ENCODE peak calls at places on chromosomes 4 and X, in four cellular contexts. C, R, P and F are unnamed samples.

GRCh38 chrX:82451725-82452124 is 1056.4 kb upstream of the POU3F4 start:
- DNase-seq in P (no peak), C (no peak), R (no peak), F (no peak)

GRCh38 chr4:95049838-95050237 is 292.1 kb downstream of the BMPR1B start:
- DNase-seq in P (no peak), C (no peak), R (peak), F (peak)

GRCh38 chrX:51860679-51861078 is 32.7 kb upstream of the MAGED1 start:
- DNase-seq in P (peak), R (peak), C (no peak), F (peak)

GRCh38 chrX:6460893-6461490 is 73.9 kb downstream of the VCX3A start:
- DNase-seq in R (no peak), C (no peak), P (no peak), F (no peak)

GRCh38 chrX:10039821-10040793 is 72.9 kb downstream of the CLDN34 start:
- DNase-seq in P (peak), R (no peak), C (no peak), F (no peak)

GRCh38 chr4:166087569-166087968 is 214.5 kb downstream of the TLL1 start:
- DNase-seq in C (no peak), R (no peak), P (no peak), F (no peak)

GRCh38 chr4:61520688-61521160 is 320.6 kb downstream of the ADGRL3 start:
- DNase-seq in P (peak), C (no peak), R (no peak), F (no peak)

GRCh38 chrX:54786972-54787371 is 11.1 kb downstream of the ITIH6 start:
- DNase-seq in P (peak), C (no peak), R (no peak), F (no peak)

GRCh38 chr4:3226467-3226866 is 22.5 kb upstream of the MSANTD1 start:
- DNase-seq in C (no peak), R (no peak), P (peak), F (no peak)

GRCh38 chrX:109624641-109625311 is at the start of gene KCNE5:
- DNase-seq in R (no peak), C (no peak), P (no peak), F (peak)